ENCODE peak calls at places on chromosomes 6 and 20, in four cellular contexts. J is astrocyte of the spinal cord, H is OCI-LY7, D is HCT116. I is an unnamed sample.

GRCh38 chr20:16459019-16459700 is 114.1 kb downstream of the KIF16B start:
- DNase-seq in J (peak; percentile 89), H (no peak), D (no peak), I (peak; percentile 88)

GRCh38 chr6:144158133-144158532 is 7.8 kb downstream of the STX11 start:
- DNase-seq in J (peak; percentile 79), H (no peak), D (no peak), I (peak; percentile 98)

GRCh38 chr6:159788757-159789376 is 535 bp downstream of the TCP1 start:
- DNase-seq in J (peak; percentile 24), H (peak; percentile 67), D (no peak), I (peak; percentile 31)

GRCh38 chr6:2244261-2245102 is 923 bp downstream of the GMDS start:
- DNase-seq in J (no peak), H (no peak), D (no peak), I (no peak)

GRCh38 chr20:32790751-32791057 is 28.5 kb downstream of the DNMT3B start:
- DNase-seq in J (no peak), H (no peak), D (no peak), I (no peak)

GRCh38 chr20:32316667-32317066 is 39.2 kb downstream of the KIF3B start:
- DNase-seq in J (no peak), H (no peak), D (no peak), I (no peak)

GRCh38 chr6:3159805-3160781 is 2.7 kb upstream of the TUBB2A start:
- DNase-seq in J (peak; percentile 51), H (peak; percentile 51), D (peak; percentile 33), I (no peak)

GRCh38 chr20:20410678-20411077 is 42.8 kb downstream of the INSM1 start:
- DNase-seq in J (no peak), H (no peak), D (no peak), I (peak; percentile 58)

GRCh38 chr20:25310268-25310920 is 62.5 kb downstream of the PYGB start:
- DNase-seq in J (peak; percentile 87), H (peak; percentile 39), D (peak; percentile 73), I (peak; percentile 82)
- TF ChIP-seq CTCF in J (peak; percentile 82), H (peak; percentile 64), D (peak; percentile 63), I (peak; percentile 86)

GRCh38 chr20:62329389-62330377 is 26.9 kb downstream of the ADRM1 start:
- DNase-seq in J (no peak), H (no peak), D (no peak), I (no peak)

GRCh38 chr20:62330576-62331317 is 27.9 kb downstream of the ADRM1 start:
- DNase-seq in J (no peak), H (no peak), D (no peak), I (no peak)

GRCh38 chr20:62332421-62332820 is 29.6 kb downstream of the ADRM1 start:
- DNase-seq in J (no peak), H (no peak), D (no peak), I (no peak)

GRCh38 chr20:62332989-62333819 is 30.4 kb downstream of the ADRM1 start:
- DNase-seq in J (no peak), H (no peak), D (no peak), I (no peak)

GRCh38 chr20:62331347-62331746 is 28.6 kb downstream of the ADRM1 start:
- DNase-seq in J (no peak), H (no peak), D (no peak), I (no peak)
- TF ChIP-seq CTCF in J (no peak), H (no peak), D (no peak), I (no peak)

DNA sequence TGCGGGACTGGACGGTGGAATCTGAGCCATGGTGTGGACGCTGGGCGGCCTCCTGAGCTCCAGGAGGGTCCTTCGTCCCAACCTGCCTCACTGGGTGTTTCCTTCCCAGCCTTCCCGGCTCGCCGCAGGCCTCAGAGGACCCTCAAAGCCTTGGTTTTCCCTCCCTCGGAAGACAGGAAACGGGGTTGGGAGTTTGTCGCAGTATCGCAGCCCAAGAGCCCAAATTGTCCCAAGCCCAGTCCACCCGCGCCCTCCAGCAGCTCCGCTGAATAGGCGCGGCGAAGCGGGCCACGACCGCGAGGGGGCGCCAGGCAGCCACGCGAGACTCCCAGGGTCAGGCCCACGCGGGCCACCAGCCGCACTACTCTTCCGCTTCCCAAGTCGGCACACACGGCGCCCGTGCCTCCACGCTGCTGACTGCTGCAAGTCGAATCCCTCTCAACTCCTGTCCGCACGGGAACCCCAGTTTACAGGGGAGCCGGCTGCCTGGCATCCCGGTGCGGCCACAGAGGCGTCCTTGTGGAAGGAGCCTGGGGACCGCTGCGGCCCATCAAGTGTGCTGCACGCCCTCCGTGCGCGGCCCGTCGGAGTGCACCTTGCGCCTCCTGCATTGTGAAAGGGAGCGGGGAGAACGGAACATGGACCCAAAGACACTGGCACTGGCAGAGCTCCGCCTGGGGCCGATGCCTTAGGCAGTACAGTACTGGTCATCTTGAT is 40.4 kb upstream of the HMGA1 start:
- DNase-seq in J (peak; percentile 60), H (peak; percentile 79), D (peak; percentile 26), I (peak; percentile 74)
- TF ChIP-seq CTCF in J (peak; percentile 88), H (peak; percentile 90), D (peak; percentile 90), I (peak; percentile 83)

DNA sequence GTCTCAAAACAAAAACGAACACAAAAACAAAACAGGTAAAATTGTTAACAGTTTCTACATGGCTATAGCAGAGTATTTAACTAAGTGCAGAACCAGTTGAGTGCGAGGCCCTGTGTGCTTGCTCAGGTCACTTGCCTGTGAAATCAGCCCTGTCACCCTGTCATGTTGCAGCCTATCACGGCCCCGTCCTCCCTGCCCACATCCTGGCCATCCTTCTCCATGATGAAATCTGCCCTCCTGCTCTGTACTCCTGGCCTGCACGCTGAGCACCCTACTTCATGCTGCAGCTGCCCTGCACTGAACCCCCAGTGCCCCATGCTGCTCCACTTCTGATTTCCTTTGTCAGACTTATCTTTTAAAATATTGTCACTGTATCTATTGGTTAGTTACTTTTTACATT is 62.4 kb downstream of the DTD1 start:
- DNase-seq in J (no peak), H (no peak), D (no peak), I (no peak)
- TF ChIP-seq CTCF in J (no peak), H (no peak), D (no peak), I (no peak)

GRCh38 chr6:70563540-70563939 is 3.2 kb upstream of the SDHAF4 start:
- DNase-seq in J (peak; percentile 35), H (no peak), D (no peak), I (peak; percentile 46)
- TF ChIP-seq CTCF in J (no peak), H (no peak), D (no peak), I (no peak)

GRCh38 chr6:137475103-137475502 is 19.1 kb downstream of the OLIG3 start:
- DNase-seq in J (no peak), H (no peak), D (no peak), I (no peak)
- TF ChIP-seq CTCF in J (no peak), H (peak; percentile 69), D (peak; percentile 55), I (no peak)